ENCODE peak calls at places on chromosomes 6 and 20, in six cellular contexts. D is AG10803; H is CD8-positive, alpha-beta T cell; U is cardiac muscle cell; P is astrocyte of the spinal cord; O is fibroblast of lung. I is an unnamed sample.

GRCh38 chr6:73514746-73515110 is 6.1 kb downstream of the EEF1A1 start:
- DNase-seq in D (no peak), H (no peak), U (peak), P (no peak), O (peak), I (no peak)

GRCh38 chr6:116210750-116211425 is 43.0 kb downstream of the TSPYL4 start:
- DNase-seq in D (peak), H (no peak), U (peak), P (peak), O (no peak), I (peak)

GRCh38 chr6:4153514-4153985 is 18.2 kb upstream of the ECI2 start:
- DNase-seq in D (no peak), H (no peak), U (no peak), P (no peak), O (no peak), I (no peak)

GRCh38 chr20:46130534-46130933 is 12.4 kb downstream of the CD40 start:
- DNase-seq in D (no peak), H (no peak), U (no peak), P (no peak), O (no peak), I (no peak)

GRCh38 chr6:151437401-151437800 is 14.5 kb downstream of the RMND1 start:
- DNase-seq in D (peak), H (no peak), U (peak), P (peak), O (peak), I (no peak)

GRCh38 chr6:46419576-46420002 is 71.7 kb downstream of the RCAN2 start:
- DNase-seq in D (peak), H (no peak), U (peak), P (peak), O (peak), I (peak)

GRCh38 chr6:158019416-158019815 is 37.8 kb downstream of the SYNJ2 start:
- DNase-seq in D (no peak), H (no peak), U (no peak), P (no peak), O (no peak), I (no peak)

GRCh38 chr6:96007663-96008062 is 8.1 kb upstream of the FUT9 start:
- DNase-seq in D (no peak), H (no peak), U (no peak), P (no peak), O (no peak), I (no peak)

GRCh38 chr20:49285233-49285668 is 7.4 kb upstream of the ZNFX1 start:
- DNase-seq in D (no peak), H (no peak), U (no peak), P (no peak), O (no peak), I (no peak)

GRCh38 chr6:158010591-158011477 is 29.2 kb downstream of the SYNJ2 start:
- DNase-seq in D (no peak), H (no peak), U (no peak), P (no peak), O (no peak), I (no peak)

GRCh38 chr6:43729537-43729936 is 40.5 kb upstream of the VEGFA start:
- DNase-seq in D (no peak), H (no peak), U (no peak), P (no peak), O (no peak), I (no peak)

GRCh38 chr6:18324708-18325047 is 60.3 kb upstream of the DEK start:
- DNase-seq in D (no peak), H (no peak), U (no peak), P (no peak), O (no peak), I (no peak)

GRCh38 chr6:31734703-31735500 is 1.4 kb downstream of the CLIC1 start:
- DNase-seq in D (peak), H (peak), U (peak), P (peak), O (peak), I (no peak)

GRCh38 chr6:6591778-6592388 is 3.4 kb downstream of the LY86 start:
- DNase-seq in D (no peak), H (no peak), U (no peak), P (no peak), O (no peak), I (no peak)

GRCh38 chr20:48777005-48777404 is 50.8 kb downstream of the PREX1 start:
- DNase-seq in D (no peak), H (no peak), U (no peak), P (no peak), O (no peak), I (no peak)

GRCh38 chr6:137001287-137001976 is 43.3 kb downstream of the IL20RA start:
- DNase-seq in D (no peak), H (no peak), U (no peak), P (peak), O (no peak), I (no peak)

DNA sequence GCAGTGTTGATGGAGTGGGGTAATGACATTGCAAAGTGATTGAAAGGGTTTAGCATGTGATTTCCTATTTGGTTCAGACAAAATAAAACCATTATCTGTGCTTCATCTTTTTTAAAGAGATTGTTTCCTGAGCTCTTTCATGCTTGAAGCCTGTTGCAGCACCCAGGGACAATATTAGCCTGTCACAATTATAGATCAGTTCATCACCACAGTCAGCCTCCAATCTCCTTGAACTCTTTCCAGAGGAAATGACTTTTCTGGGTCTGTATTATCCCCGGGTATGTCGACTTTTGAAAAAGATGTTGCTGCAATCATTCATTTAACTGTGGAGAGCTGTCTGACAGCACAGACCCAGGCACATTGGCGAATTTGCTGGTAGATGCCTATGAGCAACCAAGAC is 17.0 kb upstream of the KIF16B start:
- DNase-seq in D (no peak), H (no peak), U (no peak), P (no peak), O (no peak), I (no peak)
- H3K4me3 ChIP-seq in D (no peak), H (no peak), U (no peak), P (no peak), O (no peak), I (no peak)

GRCh38 chr20:62702886-62703852 is 5.5 kb upstream of the NTSR1 start:
- DNase-seq in D (peak), H (no peak), U (peak), P (peak), O (peak), I (peak)
- TF ChIP-seq CTCF in D (peak), H (no peak), U (peak), P (peak), O (peak), I (peak)

GRCh38 chr20:53917145-53918009 is 153.0 kb downstream of the BCAS1 start:
- DNase-seq in D (peak), H (no peak), U (peak), P (no peak), O (peak), I (no peak)
- H3K4me3 ChIP-seq in D (no peak), H (no peak), U (no peak), P (no peak), O (no peak), I (no peak)

GRCh38 chr6:163120223-163120622 is 294.3 kb upstream of the QKI start:
- DNase-seq in D (no peak), H (no peak), U (no peak), P (no peak), O (no peak), I (no peak)
- TF ChIP-seq CTCF in D (no peak), H (no peak), U (no peak), P (no peak), O (no peak), I (no peak)

GRCh38 chr6:35181313-35181932 is 32.3 kb upstream of the SCUBE3 start:
- DNase-seq in D (peak), H (no peak), U (peak), P (peak), O (peak), I (peak)
- H3K4me3 ChIP-seq in D (no peak), H (no peak), U (no peak), P (no peak), O (no peak), I (no peak)

GRCh38 chr6:56314683-56315523 is 67.5 kb upstream of the COL21A1 start:
- DNase-seq in D (peak), H (no peak), U (peak), P (peak), O (peak), I (no peak)
- TF ChIP-seq CTCF in D (peak), H (no peak), U (peak), P (peak), O (peak), I (peak)

DNA sequence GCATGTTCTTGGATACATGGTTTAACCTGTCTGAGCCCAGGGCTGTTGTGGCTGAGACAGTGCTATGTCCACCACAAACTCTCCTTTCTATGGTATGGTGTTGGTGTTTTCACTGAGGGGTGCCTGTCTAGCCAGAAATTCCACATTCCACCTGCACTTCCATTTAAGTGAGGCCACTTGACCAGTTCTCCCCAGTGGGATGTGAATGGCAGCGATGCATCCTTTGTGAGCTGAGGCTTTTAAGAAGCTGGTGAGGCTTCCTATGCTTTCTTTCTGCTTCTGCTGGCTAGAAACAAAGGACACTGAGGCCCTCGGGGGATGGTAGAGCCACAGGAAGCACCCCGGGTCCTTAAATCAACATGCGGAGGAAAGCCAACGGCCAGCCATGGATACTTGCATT is 151.5 kb upstream of the CHD6 start:
- DNase-seq in D (no peak), H (no peak), U (no peak), P (no peak), O (no peak), I (no peak)
- H3K4me3 ChIP-seq in D (no peak), H (no peak), U (no peak), P (no peak), O (no peak), I (no peak)

DNA sequence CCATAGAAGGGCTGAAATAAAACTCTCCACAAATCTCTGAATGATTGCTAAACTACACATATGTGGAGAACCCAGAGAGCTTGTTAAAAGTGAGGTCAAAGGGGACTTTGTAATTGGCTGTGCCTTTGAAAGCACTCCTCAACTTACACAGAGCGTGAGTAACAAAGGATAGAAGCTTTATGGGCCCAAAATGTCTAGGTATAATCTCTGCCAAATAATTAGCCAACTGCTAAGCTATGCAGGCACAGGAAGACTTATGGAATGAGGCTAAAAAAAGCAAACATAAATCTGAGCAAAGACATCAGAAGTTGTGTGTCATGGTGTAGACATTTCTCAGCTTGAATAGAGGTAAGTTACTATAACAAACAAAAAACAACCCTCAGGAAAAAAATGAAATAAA is 23.3 kb upstream of the UST start:
- DNase-seq in D (peak), H (no peak), U (peak), P (peak), O (peak), I (peak)
- TF ChIP-seq CTCF in D (no peak), H (no peak), U (no peak), P (no peak), O (no peak), I (no peak)

GRCh38 chr6:20946890-20947289 is 412.6 kb downstream of the CDKAL1 start:
- DNase-seq in D (no peak), H (no peak), U (no peak), P (no peak), O (no peak), I (no peak)

GRCh38 chr6:20943922-20944321 is 409.7 kb downstream of the CDKAL1 start:
- DNase-seq in D (no peak), H (no peak), U (no peak), P (no peak), O (no peak), I (no peak)

GRCh38 chr6:20948531-20948930 is 414.3 kb downstream of the CDKAL1 start:
- DNase-seq in D (no peak), H (no peak), U (no peak), P (no peak), O (no peak), I (no peak)

GRCh38 chr6:20947977-20948376 is 413.7 kb downstream of the CDKAL1 start:
- DNase-seq in D (no peak), H (no peak), U (no peak), P (no peak), O (no peak), I (no peak)

GRCh38 chr6:20946037-20946436 is 411.8 kb downstream of the CDKAL1 start:
- DNase-seq in D (peak), H (no peak), U (peak), P (peak), O (peak), I (no peak)
- H3K4me3 ChIP-seq in D (no peak), H (no peak), U (no peak), P (no peak), O (no peak), I (no peak)

I was measured in AG09309.